ENCODE peak calls at places on chromosomes 7 and 10, in seven cellular contexts. One of them, this sample, is unnamed.

GRCh38 chr10:125048101-125048864 is 106.4 kb downstream of the ZRANB1 start:
- DNase-seq in bronchial epithelial cell: peak
- DNase-seq in IMR-90: peak
- DNase-seq in ovary: peak
- DNase-seq in cardiac fibroblast: peak
- DNase-seq in foreskin fibroblast: peak
- DNase-seq in breast epithelium: peak
- DNase-seq in this sample: peak

GRCh38 chr10:521261-521660 is 168.2 kb downstream of the DIP2C start:
- DNase-seq in bronchial epithelial cell: no peak
- DNase-seq in foreskin fibroblast: no peak
- DNase-seq in IMR-90: no peak
- DNase-seq in ovary: no peak
- DNase-seq in breast epithelium: no peak
- DNase-seq in cardiac fibroblast: no peak
- DNase-seq in this sample: no peak

GRCh38 chr10:69902835-69903535 is 101.3 kb downstream of the COL13A1 start:
- DNase-seq in cardiac fibroblast: peak
- DNase-seq in IMR-90: no peak
- DNase-seq in ovary: no peak
- DNase-seq in foreskin fibroblast: no peak
- DNase-seq in breast epithelium: no peak
- DNase-seq in bronchial epithelial cell: no peak
- DNase-seq in this sample: no peak

GRCh38 chr7:143934526-143935340 is at the start of gene OR2F2:
- DNase-seq in breast epithelium: no peak
- DNase-seq in foreskin fibroblast: peak
- DNase-seq in bronchial epithelial cell: no peak
- DNase-seq in ovary: no peak
- DNase-seq in IMR-90: peak
- DNase-seq in cardiac fibroblast: peak
- DNase-seq in this sample: peak

GRCh38 chr10:94218496-94219183 is 144.1 kb downstream of the NOC3L start:
- DNase-seq in IMR-90: peak
- DNase-seq in cardiac fibroblast: no peak
- DNase-seq in bronchial epithelial cell: no peak
- DNase-seq in breast epithelium: no peak
- DNase-seq in ovary: no peak
- DNase-seq in foreskin fibroblast: no peak
- DNase-seq in this sample: no peak

GRCh38 chr10:103576076-103576471 is 82.6 kb downstream of the NEURL1 start:
- DNase-seq in breast epithelium: no peak
- DNase-seq in bronchial epithelial cell: no peak
- DNase-seq in IMR-90: no peak
- DNase-seq in ovary: no peak
- DNase-seq in foreskin fibroblast: no peak
- DNase-seq in cardiac fibroblast: no peak
- DNase-seq in this sample: no peak

GRCh38 chr7:100048680-100049079 is 894 bp upstream of the ZSCAN21 start:
- DNase-seq in cardiac fibroblast: no peak
- DNase-seq in IMR-90: no peak
- DNase-seq in foreskin fibroblast: no peak
- DNase-seq in ovary: no peak
- DNase-seq in bronchial epithelial cell: peak
- DNase-seq in breast epithelium: no peak
- DNase-seq in this sample: no peak

GRCh38 chr7:55111007-55111406 is 92.2 kb downstream of the EGFR start:
- DNase-seq in ovary: no peak
- DNase-seq in cardiac fibroblast: peak
- DNase-seq in breast epithelium: no peak
- DNase-seq in bronchial epithelial cell: peak
- DNase-seq in IMR-90: peak
- DNase-seq in foreskin fibroblast: peak
- DNase-seq in this sample: peak

GRCh38 chr7:92645531-92646061 is 55.4 kb upstream of the FAM133B start:
- DNase-seq in ovary: no peak
- DNase-seq in breast epithelium: no peak
- DNase-seq in foreskin fibroblast: peak
- DNase-seq in IMR-90: peak
- DNase-seq in cardiac fibroblast: peak
- DNase-seq in bronchial epithelial cell: peak
- DNase-seq in this sample: no peak

GRCh38 chr7:22251906-22252495 is 105.0 kb downstream of the RAPGEF5 start:
- DNase-seq in IMR-90: no peak
- DNase-seq in cardiac fibroblast: no peak
- DNase-seq in breast epithelium: no peak
- DNase-seq in bronchial epithelial cell: no peak
- DNase-seq in ovary: no peak
- DNase-seq in foreskin fibroblast: no peak
- DNase-seq in this sample: no peak

GRCh38 chr7:26388256-26388655 is 96.6 kb downstream of the SNX10 start:
- DNase-seq in breast epithelium: no peak
- DNase-seq in bronchial epithelial cell: no peak
- DNase-seq in cardiac fibroblast: no peak
- DNase-seq in foreskin fibroblast: no peak
- DNase-seq in ovary: no peak
- DNase-seq in IMR-90: no peak
- DNase-seq in this sample: no peak

GRCh38 chr7:75971961-75972763 is 22.2 kb downstream of the TMEM120A start:
- DNase-seq in breast epithelium: no peak
- DNase-seq in bronchial epithelial cell: no peak
- DNase-seq in IMR-90: no peak
- DNase-seq in cardiac fibroblast: peak
- DNase-seq in ovary: no peak
- DNase-seq in foreskin fibroblast: peak
- DNase-seq in this sample: no peak

GRCh38 chr7:158492372-158492771 is 95.3 kb downstream of the PTPRN2 start:
- DNase-seq in ovary: no peak
- DNase-seq in cardiac fibroblast: no peak
- DNase-seq in breast epithelium: no peak
- DNase-seq in foreskin fibroblast: no peak
- DNase-seq in bronchial epithelial cell: no peak
- DNase-seq in IMR-90: no peak
- DNase-seq in this sample: no peak

GRCh38 chr10:4450981-4451501 is 375.0 kb upstream of the AKR1E2 start:
- DNase-seq in ovary: no peak
- DNase-seq in breast epithelium: no peak
- DNase-seq in foreskin fibroblast: peak
- DNase-seq in cardiac fibroblast: peak
- DNase-seq in bronchial epithelial cell: peak
- DNase-seq in IMR-90: peak
- DNase-seq in this sample: peak

GRCh38 chr10:59536151-59536550 is 173.5 kb downstream of the SLC16A9 start:
- DNase-seq in breast epithelium: no peak
- DNase-seq in IMR-90: peak
- DNase-seq in cardiac fibroblast: peak
- DNase-seq in bronchial epithelial cell: peak
- DNase-seq in ovary: no peak
- DNase-seq in foreskin fibroblast: peak
- DNase-seq in this sample: peak

GRCh38 chr7:55423277-55423711 is 58.2 kb downstream of the LANCL2 start:
- DNase-seq in foreskin fibroblast: peak
- DNase-seq in bronchial epithelial cell: peak
- DNase-seq in cardiac fibroblast: peak
- DNase-seq in breast epithelium: no peak
- DNase-seq in ovary: no peak
- DNase-seq in IMR-90: peak
- DNase-seq in this sample: peak

GRCh38 chr7:80095545-80095944 is 39.1 kb upstream of the GNAI1 start:
- DNase-seq in IMR-90: peak
- DNase-seq in cardiac fibroblast: peak
- DNase-seq in ovary: no peak
- DNase-seq in bronchial epithelial cell: peak
- DNase-seq in foreskin fibroblast: peak
- DNase-seq in breast epithelium: no peak
- DNase-seq in this sample: peak

GRCh38 chr10:61634711-61635110 is 28.0 kb upstream of the CABCOCO1 start:
- DNase-seq in ovary: no peak
- DNase-seq in foreskin fibroblast: peak
- DNase-seq in cardiac fibroblast: peak
- DNase-seq in IMR-90: peak
- DNase-seq in breast epithelium: no peak
- DNase-seq in bronchial epithelial cell: no peak
- DNase-seq in this sample: peak

GRCh38 chr10:24446739-24447138 is 237.8 kb downstream of the KIAA1217 start:
- DNase-seq in bronchial epithelial cell: no peak
- DNase-seq in breast epithelium: no peak
- DNase-seq in foreskin fibroblast: peak
- DNase-seq in IMR-90: peak
- DNase-seq in ovary: no peak
- DNase-seq in cardiac fibroblast: peak
- DNase-seq in this sample: peak

GRCh38 chr7:149284343-149284742 is 22.3 kb downstream of the ZNF783 start:
- DNase-seq in ovary: no peak
- DNase-seq in IMR-90: no peak
- DNase-seq in foreskin fibroblast: no peak
- DNase-seq in breast epithelium: peak
- DNase-seq in bronchial epithelial cell: no peak
- DNase-seq in cardiac fibroblast: no peak
- DNase-seq in this sample: no peak

GRCh38 chr10:129631870-129632623 is 165.0 kb downstream of the MGMT start:
- DNase-seq in cardiac fibroblast: no peak
- DNase-seq in bronchial epithelial cell: no peak
- DNase-seq in ovary: no peak
- DNase-seq in IMR-90: no peak
- DNase-seq in foreskin fibroblast: no peak
- DNase-seq in breast epithelium: no peak
- DNase-seq in this sample: no peak

GRCh38 chr10:17838080-17838634 is 29.0 kb downstream of the MRC1 start:
- DNase-seq in breast epithelium: no peak
- DNase-seq in IMR-90: no peak
- DNase-seq in foreskin fibroblast: peak
- DNase-seq in cardiac fibroblast: peak
- DNase-seq in bronchial epithelial cell: no peak
- DNase-seq in ovary: no peak
- DNase-seq in this sample: no peak

GRCh38 chr7:33753881-33754525 is 151.3 kb upstream of the BMPER start:
- DNase-seq in ovary: no peak
- DNase-seq in bronchial epithelial cell: no peak
- DNase-seq in breast epithelium: no peak
- DNase-seq in foreskin fibroblast: no peak
- DNase-seq in cardiac fibroblast: no peak
- DNase-seq in IMR-90: peak
- DNase-seq in this sample: no peak

GRCh38 chr7:46209611-46210170 is 288.6 kb upstream of the IGFBP3 start:
- DNase-seq in cardiac fibroblast: no peak
- DNase-seq in breast epithelium: no peak
- DNase-seq in bronchial epithelial cell: no peak
- DNase-seq in ovary: no peak
- DNase-seq in foreskin fibroblast: no peak
- DNase-seq in IMR-90: no peak
- DNase-seq in this sample: no peak
- TF ChIP-seq CTCF in cardiac fibroblast: no peak
- TF ChIP-seq CTCF in breast epithelium: no peak
- TF ChIP-seq CTCF in bronchial epithelial cell: no peak
- TF ChIP-seq CTCF in ovary: no peak
- TF ChIP-seq CTCF in foreskin fibroblast: no peak
- TF ChIP-seq CTCF in IMR-90: no peak
- TF ChIP-seq CTCF in this sample: no peak

GRCh38 chr7:50151661-50152060 is 58.6 kb upstream of the ZPBP start:
- DNase-seq in breast epithelium: no peak
- DNase-seq in IMR-90: no peak
- DNase-seq in ovary: no peak
- DNase-seq in cardiac fibroblast: no peak
- DNase-seq in bronchial epithelial cell: no peak
- DNase-seq in foreskin fibroblast: no peak
- DNase-seq in this sample: no peak

GRCh38 chr7:50145801-50146338 is 52.8 kb upstream of the ZPBP start:
- DNase-seq in breast epithelium: no peak
- DNase-seq in foreskin fibroblast: no peak
- DNase-seq in IMR-90: no peak
- DNase-seq in cardiac fibroblast: no peak
- DNase-seq in ovary: no peak
- DNase-seq in bronchial epithelial cell: no peak
- DNase-seq in this sample: no peak

GRCh38 chr7:50146692-50147091 is 53.6 kb upstream of the ZPBP start:
- DNase-seq in breast epithelium: no peak
- DNase-seq in ovary: no peak
- DNase-seq in bronchial epithelial cell: no peak
- DNase-seq in IMR-90: no peak
- DNase-seq in foreskin fibroblast: no peak
- DNase-seq in cardiac fibroblast: no peak
- DNase-seq in this sample: no peak

GRCh38 chr7:50149364-50149763 is 56.3 kb upstream of the ZPBP start:
- DNase-seq in breast epithelium: no peak
- DNase-seq in IMR-90: no peak
- DNase-seq in ovary: no peak
- DNase-seq in bronchial epithelial cell: no peak
- DNase-seq in cardiac fibroblast: no peak
- DNase-seq in foreskin fibroblast: no peak
- DNase-seq in this sample: no peak

DNA sequence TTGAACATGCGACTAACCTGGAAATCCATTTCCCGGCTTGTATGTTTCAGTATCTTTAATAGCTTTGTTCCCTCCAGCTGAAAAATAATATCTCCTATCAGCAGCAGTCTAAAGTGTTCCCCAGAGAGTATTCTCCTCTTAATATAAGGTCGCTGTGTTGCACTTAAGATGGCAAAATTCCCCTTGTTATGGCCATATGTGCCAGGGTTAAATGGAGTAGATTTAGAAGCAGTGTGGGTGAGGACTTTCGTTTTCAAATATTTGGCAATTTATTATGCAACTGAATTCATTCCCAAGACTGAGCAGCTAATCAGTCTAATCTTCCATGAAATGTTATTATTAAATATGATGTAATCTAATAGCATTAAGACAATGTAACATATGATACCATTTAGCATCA is 54.9 kb upstream of the ZPBP start:
- DNase-seq in ovary: no peak
- DNase-seq in bronchial epithelial cell: no peak
- DNase-seq in breast epithelium: no peak
- DNase-seq in foreskin fibroblast: no peak
- DNase-seq in IMR-90: no peak
- DNase-seq in cardiac fibroblast: no peak
- DNase-seq in this sample: no peak
- TF ChIP-seq CTCF in ovary: no peak
- TF ChIP-seq CTCF in bronchial epithelial cell: no peak
- TF ChIP-seq CTCF in breast epithelium: no peak
- TF ChIP-seq CTCF in foreskin fibroblast: no peak
- TF ChIP-seq CTCF in IMR-90: no peak
- TF ChIP-seq CTCF in cardiac fibroblast: no peak
- TF ChIP-seq CTCF in this sample: no peak

GRCh38 chr7:105391429-105391828 is 2.7 kb upstream of the SRPK2 start:
- DNase-seq in IMR-90: no peak
- DNase-seq in cardiac fibroblast: no peak
- DNase-seq in foreskin fibroblast: no peak
- DNase-seq in breast epithelium: no peak
- DNase-seq in ovary: no peak
- DNase-seq in bronchial epithelial cell: no peak
- DNase-seq in this sample: no peak
- TF ChIP-seq CTCF in IMR-90: no peak
- TF ChIP-seq CTCF in cardiac fibroblast: no peak
- TF ChIP-seq CTCF in foreskin fibroblast: no peak
- TF ChIP-seq CTCF in breast epithelium: no peak
- TF ChIP-seq CTCF in ovary: no peak
- TF ChIP-seq CTCF in bronchial epithelial cell: no peak
- TF ChIP-seq CTCF in this sample: no peak

DNA sequence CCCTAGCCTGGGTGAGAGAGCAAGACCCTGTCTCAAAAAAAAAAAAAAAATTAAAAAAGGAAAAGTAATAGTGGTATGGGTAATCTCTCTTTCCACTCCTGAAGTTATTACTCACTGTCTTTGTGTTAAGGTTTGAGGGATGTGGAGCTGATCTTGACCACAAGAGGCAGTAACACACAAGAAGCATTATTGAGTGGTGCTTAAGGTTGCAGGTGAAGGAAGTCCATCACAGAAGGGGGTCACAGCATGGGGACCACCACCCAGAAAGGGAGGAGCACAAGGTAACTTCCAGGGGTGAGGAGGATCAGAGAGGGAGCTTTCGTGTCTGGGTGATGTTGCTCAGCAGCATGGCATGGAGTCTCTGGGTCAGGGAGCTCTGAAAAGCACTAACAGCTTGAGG is 100.2 kb upstream of the DNAJC1 start:
- DNase-seq in foreskin fibroblast: no peak
- DNase-seq in IMR-90: no peak
- DNase-seq in bronchial epithelial cell: peak
- DNase-seq in cardiac fibroblast: peak
- DNase-seq in ovary: no peak
- DNase-seq in breast epithelium: no peak
- DNase-seq in this sample: peak
- TF ChIP-seq CTCF in foreskin fibroblast: no peak
- TF ChIP-seq CTCF in IMR-90: no peak
- TF ChIP-seq CTCF in bronchial epithelial cell: peak
- TF ChIP-seq CTCF in cardiac fibroblast: peak
- TF ChIP-seq CTCF in ovary: no peak
- TF ChIP-seq CTCF in breast epithelium: no peak
- TF ChIP-seq CTCF in this sample: peak

This sample was measured in choroid plexus epithelial cell.